ENCODE peak calls at places on chromosomes 5 and 9, in four cellular contexts. One of them, this sample, is unnamed. For H3K27me3 and H3K9me3, the result is how much of the 10 kb centered on the place peaks cover.

GRCh38 chr5:160315968-160316367 is 3.6 kb upstream of the CCNJL start:
- DNase-seq in aorta: no peak
- DNase-seq in CD8-positive, alpha-beta memory T cell: no peak
- DNase-seq in heart right ventricle: no peak
- DNase-seq in this sample: no peak

GRCh38 chr9:14097666-14098065 is 216.3 kb downstream of the NFIB start:
- DNase-seq in heart right ventricle: no peak
- DNase-seq in aorta: no peak
- DNase-seq in CD8-positive, alpha-beta memory T cell: no peak
- DNase-seq in this sample: no peak

GRCh38 chr5:167982-168660 is 23.2 kb upstream of the LRRC14B start:
- DNase-seq in aorta: no peak
- DNase-seq in CD8-positive, alpha-beta memory T cell: no peak
- DNase-seq in heart right ventricle: no peak
- DNase-seq in this sample: no peak

GRCh38 chr5:108729306-108729645 is 18.4 kb upstream of the FER start:
- DNase-seq in aorta: no peak
- DNase-seq in CD8-positive, alpha-beta memory T cell: no peak
- DNase-seq in heart right ventricle: no peak
- DNase-seq in this sample: no peak

GRCh38 chr9:3288686-3289085 is 237.1 kb downstream of the RFX3 start:
- DNase-seq in aorta: no peak
- DNase-seq in heart right ventricle: no peak
- DNase-seq in CD8-positive, alpha-beta memory T cell: no peak
- DNase-seq in this sample: no peak

GRCh38 chr5:140114341-140115185 is 654 bp downstream of the PURA start:
- DNase-seq in aorta: peak
- DNase-seq in heart right ventricle: peak
- DNase-seq in CD8-positive, alpha-beta memory T cell: peak
- DNase-seq in this sample: peak

GRCh38 chr9:37936965-37937364 is 33.0 kb upstream of the SLC25A51 start:
- DNase-seq in CD8-positive, alpha-beta memory T cell: no peak
- DNase-seq in aorta: no peak
- DNase-seq in heart right ventricle: peak
- DNase-seq in this sample: no peak

GRCh38 chr5:27158171-27158570 is 119.8 kb upstream of the CDH9 start:
- DNase-seq in CD8-positive, alpha-beta memory T cell: no peak
- DNase-seq in aorta: no peak
- DNase-seq in heart right ventricle: no peak
- DNase-seq in this sample: no peak

GRCh38 chr5:168681556-168682183 is 102.5 kb upstream of the PANK3 start:
- DNase-seq in heart right ventricle: peak
- DNase-seq in CD8-positive, alpha-beta memory T cell: no peak
- DNase-seq in aorta: peak
- DNase-seq in this sample: peak

GRCh38 chr5:61167382-61167781 is 5.1 kb upstream of the SMIM15 start:
- DNase-seq in heart right ventricle: no peak
- DNase-seq in CD8-positive, alpha-beta memory T cell: no peak
- DNase-seq in aorta: no peak
- DNase-seq in this sample: no peak

GRCh38 chr9:93500571-93501298 is 47.4 kb upstream of the FAM120AOS start:
- DNase-seq in CD8-positive, alpha-beta memory T cell: no peak
- DNase-seq in aorta: no peak
- DNase-seq in heart right ventricle: no peak
- DNase-seq in this sample: no peak

GRCh38 chr9:91424403-91425176 is 958 bp upstream of the NFIL3 start:
- DNase-seq in aorta: peak
- DNase-seq in heart right ventricle: peak
- DNase-seq in CD8-positive, alpha-beta memory T cell: peak
- DNase-seq in this sample: peak

GRCh38 chr9:114592356-114592755 is 4.8 kb downstream of the ATP6V1G1 start:
- DNase-seq in CD8-positive, alpha-beta memory T cell: peak
- DNase-seq in aorta: no peak
- DNase-seq in heart right ventricle: peak
- DNase-seq in this sample: no peak

GRCh38 chr9:112789493-112789892 is 38.9 kb downstream of the SNX30 start:
- DNase-seq in heart right ventricle: no peak
- DNase-seq in CD8-positive, alpha-beta memory T cell: no peak
- DNase-seq in aorta: no peak
- DNase-seq in this sample: no peak

GRCh38 chr9:8558176-8558575 is 758.6 kb upstream of the DMAC1 start:
- DNase-seq in CD8-positive, alpha-beta memory T cell: no peak
- DNase-seq in heart right ventricle: no peak
- DNase-seq in aorta: no peak
- DNase-seq in this sample: no peak

GRCh38 chr5:5369051-5369450 is 53.4 kb upstream of the ICE1 start:
- DNase-seq in heart right ventricle: no peak
- DNase-seq in CD8-positive, alpha-beta memory T cell: no peak
- DNase-seq in aorta: no peak
- DNase-seq in this sample: no peak

GRCh38 chr9:121596515-121596914 is 54.9 kb upstream of the DAB2IP start:
- DNase-seq in aorta: no peak
- DNase-seq in heart right ventricle: no peak
- DNase-seq in CD8-positive, alpha-beta memory T cell: no peak
- DNase-seq in this sample: no peak

GRCh38 chr9:15157371-15157770 is 149.6 kb downstream of the TTC39B start:
- DNase-seq in CD8-positive, alpha-beta memory T cell: no peak
- DNase-seq in heart right ventricle: no peak
- DNase-seq in aorta: peak
- DNase-seq in this sample: no peak

GRCh38 chr9:12462861-12463260 is 230.3 kb upstream of the TYRP1 start:
- DNase-seq in CD8-positive, alpha-beta memory T cell: no peak
- DNase-seq in aorta: no peak
- DNase-seq in heart right ventricle: no peak
- DNase-seq in this sample: no peak

GRCh38 chr9:125594211-125594610 is 112.8 kb downstream of the MAPKAP1 start:
- DNase-seq in CD8-positive, alpha-beta memory T cell: no peak
- DNase-seq in heart right ventricle: no peak
- DNase-seq in aorta: no peak
- DNase-seq in this sample: no peak

DNA sequence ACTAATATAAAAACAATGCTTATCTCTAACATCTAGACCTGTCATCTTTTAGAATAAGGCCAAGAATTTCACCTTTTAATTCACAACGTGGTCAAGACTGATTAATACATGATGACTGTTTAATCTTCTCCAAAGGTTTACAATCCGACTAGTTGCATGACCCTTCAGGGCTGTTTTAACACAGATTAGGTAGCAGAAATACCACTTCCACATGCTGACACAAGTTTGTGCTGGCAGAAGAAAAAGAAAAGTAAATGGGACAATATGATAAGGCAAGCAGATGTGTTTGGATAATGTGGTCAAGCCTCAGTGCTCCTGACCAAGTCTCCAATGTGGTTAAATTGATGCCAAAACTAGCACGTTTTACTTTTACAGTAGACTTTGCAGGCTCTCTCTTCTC is 31.1 kb downstream of the SEMA6A start:
- DNase-seq in CD8-positive, alpha-beta memory T cell: no peak
- DNase-seq in heart right ventricle: no peak
- DNase-seq in aorta: no peak
- DNase-seq in this sample: no peak
- H3K27ac ChIP-seq in CD8-positive, alpha-beta memory T cell: no peak
- H3K27ac ChIP-seq in heart right ventricle: no peak
- H3K27ac ChIP-seq in aorta: no peak
- H3K27ac ChIP-seq in this sample: no peak

DNA sequence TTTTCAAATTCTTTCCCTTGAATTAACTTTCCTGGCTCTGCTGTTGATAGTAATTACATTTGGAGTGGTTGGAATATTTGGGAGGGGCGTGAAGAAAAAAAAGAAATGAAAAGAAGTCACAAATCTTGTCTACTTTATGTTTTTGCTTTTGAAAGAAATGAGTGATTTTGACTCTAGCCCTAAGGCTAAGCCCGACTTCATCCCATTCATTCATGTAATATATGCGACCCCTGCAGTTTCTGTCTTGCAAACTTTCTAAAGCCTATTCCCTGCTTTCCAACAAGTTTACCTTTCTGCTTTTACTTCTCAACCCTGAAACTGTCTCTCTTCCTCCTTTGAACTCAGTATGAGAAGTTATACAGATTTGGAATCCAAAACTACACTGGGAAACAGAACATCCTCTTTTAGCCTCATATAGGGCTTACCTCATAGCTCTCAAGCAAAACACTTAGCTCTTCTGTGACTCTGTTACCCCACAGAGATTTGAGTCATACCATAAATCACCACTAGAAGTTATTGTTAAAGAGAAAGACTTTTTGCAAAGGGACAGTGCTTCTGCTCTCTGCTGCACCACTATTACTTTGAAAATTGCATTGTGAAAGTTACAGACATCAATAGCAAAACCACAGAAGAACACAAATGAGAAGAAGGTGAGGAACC is 1.6 kb downstream of the CFAP95 start:
- DNase-seq in heart right ventricle: no peak
- DNase-seq in CD8-positive, alpha-beta memory T cell: no peak
- DNase-seq in aorta: no peak
- DNase-seq in this sample: no peak
- H3K27me3 ChIP-seq in heart right ventricle: under half
- H3K27me3 ChIP-seq in CD8-positive, alpha-beta memory T cell: under half
- H3K27me3 ChIP-seq in aorta: under half
- H3K27me3 ChIP-seq in this sample: under half

GRCh38 chr9:108024604-108025003 is 535.0 kb upstream of the KLF4 start:
- DNase-seq in CD8-positive, alpha-beta memory T cell: no peak
- DNase-seq in aorta: no peak
- DNase-seq in heart right ventricle: no peak
- DNase-seq in this sample: no peak

GRCh38 chr9:108022246-108022935 is 532.8 kb upstream of the KLF4 start:
- DNase-seq in CD8-positive, alpha-beta memory T cell: no peak
- DNase-seq in heart right ventricle: no peak
- DNase-seq in aorta: no peak
- DNase-seq in this sample: no peak

GRCh38 chr9:108017671-108018070 is 528.1 kb upstream of the KLF4 start:
- DNase-seq in heart right ventricle: no peak
- DNase-seq in CD8-positive, alpha-beta memory T cell: no peak
- DNase-seq in aorta: no peak
- DNase-seq in this sample: no peak

GRCh38 chr9:108019821-108020220 is 530.3 kb upstream of the KLF4 start:
- DNase-seq in aorta: no peak
- DNase-seq in CD8-positive, alpha-beta memory T cell: no peak
- DNase-seq in heart right ventricle: no peak
- DNase-seq in this sample: no peak

DNA sequence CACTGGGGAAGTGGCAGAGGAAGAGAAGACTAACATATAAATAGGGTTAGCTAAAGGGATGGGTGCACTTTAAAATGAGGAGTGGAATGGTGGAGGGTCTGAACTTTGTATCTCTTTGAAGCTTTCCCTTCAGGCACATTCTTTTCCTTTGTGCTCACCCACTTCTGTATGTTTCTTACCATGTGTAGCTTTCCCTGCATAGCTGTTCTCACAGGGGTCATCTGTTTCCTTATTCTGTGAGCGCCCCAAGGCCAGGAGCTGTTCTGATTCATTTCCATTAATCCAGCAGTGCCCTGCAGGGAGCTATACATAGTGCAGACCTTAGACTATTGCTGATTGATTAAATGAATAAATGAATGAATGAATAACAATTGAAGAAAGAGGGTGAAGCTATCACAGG is 531.7 kb upstream of the KLF4 start:
- DNase-seq in aorta: no peak
- DNase-seq in CD8-positive, alpha-beta memory T cell: no peak
- DNase-seq in heart right ventricle: no peak
- DNase-seq in this sample: no peak
- H3K9me3 ChIP-seq in aorta: under half
- H3K9me3 ChIP-seq in CD8-positive, alpha-beta memory T cell: under half
- H3K9me3 ChIP-seq in heart right ventricle: under half
- H3K9me3 ChIP-seq in this sample: under half

DNA sequence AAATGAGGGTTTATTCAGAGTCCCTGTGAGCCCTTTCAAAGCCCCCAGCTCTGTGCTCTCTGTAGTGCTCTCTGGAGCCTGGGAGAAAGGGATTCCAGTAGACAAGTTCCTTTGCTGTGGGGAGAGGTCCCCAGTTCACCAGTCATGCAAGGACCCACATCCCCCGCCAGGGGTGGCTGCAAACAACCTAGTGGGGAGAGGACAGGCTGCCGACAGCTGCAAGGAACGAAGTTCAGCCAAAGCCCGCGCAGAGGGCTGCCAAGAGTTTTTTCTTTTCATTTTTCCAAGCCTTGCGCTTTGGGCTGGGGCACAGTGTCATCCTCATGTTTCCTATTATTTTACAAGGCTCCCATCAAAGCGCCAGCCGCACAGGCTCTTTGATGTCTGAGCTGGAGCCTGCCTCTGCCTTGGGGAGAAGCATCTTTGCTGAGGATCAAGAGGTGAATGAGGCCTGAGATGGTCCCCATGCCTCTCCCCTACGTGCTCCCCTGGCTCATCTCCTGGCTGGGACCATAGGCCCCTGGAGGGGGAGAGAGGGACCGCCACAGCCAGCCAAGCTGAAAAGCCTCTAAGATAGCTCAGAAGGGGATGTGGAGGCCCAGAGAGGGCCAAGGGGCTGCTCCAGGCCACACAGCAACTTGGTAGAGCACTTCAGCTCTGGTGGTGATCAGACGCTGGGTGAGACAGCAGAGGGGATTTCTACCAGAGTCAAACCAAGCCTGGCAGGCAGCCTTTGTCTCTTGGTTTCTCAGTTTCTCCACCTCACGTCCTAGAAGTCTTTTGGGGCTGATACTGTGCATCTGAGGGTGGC is 50.5 kb upstream of the SYNPO start:
- DNase-seq in aorta: peak
- DNase-seq in heart right ventricle: peak
- DNase-seq in CD8-positive, alpha-beta memory T cell: no peak
- DNase-seq in this sample: peak
- H3K27ac ChIP-seq in aorta: peak
- H3K27ac ChIP-seq in heart right ventricle: peak
- H3K27ac ChIP-seq in CD8-positive, alpha-beta memory T cell: no peak
- H3K27ac ChIP-seq in this sample: peak

This sample was measured in left ventricle myocardium inferior.